ENCODE peak calls at places on chromosomes 6 and 20, in seven cellular contexts. D is A549, N is lower lobe of right lung, E is HepG2, Z is dorsolateral prefrontal cortex, O is fibroblast of the aortic adventitia, M is body of pancreas. V is an unnamed sample.

GRCh38 chr6:111798281-111798725 is 74.9 kb downstream of the FYN start:
- DNase-seq in D (no peak), N (no peak), E (peak), Z (no peak), O (no peak), M (no peak), V (no peak)

GRCh38 chr6:128350416-128351254 is 169.8 kb downstream of the PTPRK start:
- DNase-seq in D (peak), N (no peak), E (peak), Z (no peak), O (peak), M (no peak), V (peak)

GRCh38 chr6:45773906-45774305 is 241.8 kb downstream of the CLIC5 start:
- DNase-seq in D (no peak), N (no peak), E (no peak), Z (no peak), O (no peak), M (no peak), V (no peak)

GRCh38 chr6:139250296-139251274 is 41.2 kb downstream of the TXLNB start:
- DNase-seq in D (peak), N (no peak), E (peak), Z (peak), O (peak), M (peak), V (peak)

GRCh38 chr6:78810146-78810545 is 57.2 kb upstream of the IRAK1BP1 start:
- DNase-seq in D (peak), N (no peak), E (peak), Z (no peak), O (peak), M (no peak), V (peak)

GRCh38 chr6:88380618-88381288 is 214.6 kb upstream of the CNR1 start:
- DNase-seq in D (peak), N (no peak), E (no peak), Z (no peak), O (peak), M (no peak), V (no peak)

GRCh38 chr6:79466222-79466834 is 70.9 kb downstream of the LCA5 start:
- DNase-seq in D (no peak), N (no peak), E (no peak), Z (no peak), O (peak), M (no peak), V (peak)

GRCh38 chr6:3442444-3443220 is 14.2 kb downstream of the SLC22A23 start:
- DNase-seq in D (peak), N (no peak), E (no peak), Z (no peak), O (peak), M (no peak), V (peak)

GRCh38 chr6:116389357-116389756 is 18.6 kb downstream of the DSE start:
- DNase-seq in D (no peak), N (no peak), E (no peak), Z (no peak), O (no peak), M (no peak), V (peak)

GRCh38 chr6:86255973-86256372 is 613.3 kb upstream of the SYNCRIP start:
- DNase-seq in D (no peak), N (no peak), E (peak), Z (no peak), O (no peak), M (no peak), V (no peak)

GRCh38 chr6:86256615-86257187 is 614.0 kb upstream of the SYNCRIP start:
- DNase-seq in D (no peak), N (no peak), E (no peak), Z (no peak), O (no peak), M (no peak), V (no peak)

GRCh38 chr6:86251106-86251505 is 608.4 kb upstream of the SYNCRIP start:
- DNase-seq in D (no peak), N (no peak), E (no peak), Z (no peak), O (no peak), M (no peak), V (no peak)
- TF ChIP-seq CTCF in D (no peak), N (no peak), E (no peak), Z (no peak), O (no peak), M (no peak), V (no peak)

DNA sequence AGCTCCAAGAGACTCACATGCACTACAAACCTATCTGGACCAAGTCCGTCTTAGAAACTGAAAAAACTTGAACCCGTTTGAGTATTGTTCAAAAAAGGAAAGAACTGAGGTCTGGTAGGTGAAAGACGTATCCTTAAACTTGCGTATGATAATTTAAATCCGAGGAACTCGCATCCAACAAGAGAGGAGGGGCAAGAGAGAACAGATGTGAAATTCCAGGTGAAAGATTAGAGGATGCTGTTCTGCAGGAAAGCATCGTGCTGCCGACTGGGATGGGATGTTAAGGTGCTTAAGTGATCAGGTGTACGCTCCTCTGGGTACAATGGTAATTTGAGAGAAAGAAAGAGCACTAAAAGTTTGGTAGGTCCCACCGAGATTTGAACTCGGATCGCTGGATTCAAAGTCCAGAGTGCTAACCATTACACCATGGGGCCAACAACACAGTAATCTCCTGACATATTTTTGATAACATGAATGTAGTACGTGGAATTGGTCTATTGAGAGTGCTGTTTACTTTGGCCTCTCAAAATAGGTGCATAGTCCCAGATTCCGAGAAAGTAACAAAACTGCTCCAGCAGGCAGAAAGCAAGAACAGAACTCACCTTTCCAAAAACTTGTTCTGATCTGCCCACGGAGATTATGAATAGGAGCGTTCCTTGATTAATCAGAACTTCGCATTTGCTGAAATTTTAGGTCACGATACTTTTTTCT is 53.5 kb upstream of the BTN3A2 start:
- DNase-seq in D (peak), N (no peak), E (peak), Z (no peak), O (peak), M (peak), V (peak)
- H3K4me3 ChIP-seq in D (peak), N (peak), E (peak), Z (peak), O (peak), M (no peak), V (peak)

GRCh38 chr6:161748535-161749386 is 474.9 kb upstream of the AGPAT4 start:
- DNase-seq in D (peak), N (no peak), E (peak), Z (peak), O (no peak), M (peak), V (no peak)
- TF ChIP-seq CTCF in D (peak), N (peak), E (peak), Z (peak), O (no peak), M (no peak), V (no peak)

GRCh38 chr20:49913399-49914047 is 1.8 kb downstream of the SPATA2 start:
- DNase-seq in D (no peak), N (no peak), E (no peak), Z (no peak), O (peak), M (no peak), V (no peak)
- H3K4me3 ChIP-seq in D (no peak), N (peak), E (peak), Z (peak), O (peak), M (no peak), V (no peak)

GRCh38 chr6:34196833-34197195 is 39.9 kb upstream of the HMGA1 start:
- DNase-seq in D (no peak), N (no peak), E (no peak), Z (no peak), O (no peak), M (no peak), V (no peak)

GRCh38 chr6:34190504-34191122 is 44.7 kb upstream of the GRM4 start:
- DNase-seq in D (no peak), N (no peak), E (no peak), Z (peak), O (no peak), M (no peak), V (no peak)

GRCh38 chr6:34196116-34196832 is 40.4 kb upstream of the HMGA1 start:
- DNase-seq in D (peak), N (peak), E (no peak), Z (peak), O (peak), M (peak), V (peak)

GRCh38 chr6:34195726-34196115 is 41.0 kb upstream of the HMGA1 start:
- DNase-seq in D (no peak), N (peak), E (no peak), Z (no peak), O (no peak), M (peak), V (no peak)

GRCh38 chr6:34194770-34195169 is 41.9 kb upstream of the HMGA1 start:
- DNase-seq in D (no peak), N (no peak), E (no peak), Z (no peak), O (no peak), M (no peak), V (no peak)
- TF ChIP-seq CTCF in D (no peak), N (no peak), E (peak), Z (no peak), O (peak), M (no peak), V (no peak)

GRCh38 chr20:62062661-62063600 is 2.8 kb downstream of the TAF4 start:
- DNase-seq in D (no peak), N (no peak), E (no peak), Z (no peak), O (peak), M (no peak), V (no peak)

GRCh38 chr20:62058941-62059340 is 6.7 kb downstream of the TAF4 start:
- DNase-seq in D (no peak), N (no peak), E (no peak), Z (no peak), O (no peak), M (no peak), V (no peak)

GRCh38 chr20:62061851-62062418 is 3.7 kb downstream of the TAF4 start:
- DNase-seq in D (no peak), N (no peak), E (no peak), Z (no peak), O (no peak), M (no peak), V (no peak)

GRCh38 chr20:62059926-62060630 is 5.6 kb downstream of the TAF4 start:
- DNase-seq in D (no peak), N (no peak), E (no peak), Z (peak), O (no peak), M (no peak), V (no peak)

DNA sequence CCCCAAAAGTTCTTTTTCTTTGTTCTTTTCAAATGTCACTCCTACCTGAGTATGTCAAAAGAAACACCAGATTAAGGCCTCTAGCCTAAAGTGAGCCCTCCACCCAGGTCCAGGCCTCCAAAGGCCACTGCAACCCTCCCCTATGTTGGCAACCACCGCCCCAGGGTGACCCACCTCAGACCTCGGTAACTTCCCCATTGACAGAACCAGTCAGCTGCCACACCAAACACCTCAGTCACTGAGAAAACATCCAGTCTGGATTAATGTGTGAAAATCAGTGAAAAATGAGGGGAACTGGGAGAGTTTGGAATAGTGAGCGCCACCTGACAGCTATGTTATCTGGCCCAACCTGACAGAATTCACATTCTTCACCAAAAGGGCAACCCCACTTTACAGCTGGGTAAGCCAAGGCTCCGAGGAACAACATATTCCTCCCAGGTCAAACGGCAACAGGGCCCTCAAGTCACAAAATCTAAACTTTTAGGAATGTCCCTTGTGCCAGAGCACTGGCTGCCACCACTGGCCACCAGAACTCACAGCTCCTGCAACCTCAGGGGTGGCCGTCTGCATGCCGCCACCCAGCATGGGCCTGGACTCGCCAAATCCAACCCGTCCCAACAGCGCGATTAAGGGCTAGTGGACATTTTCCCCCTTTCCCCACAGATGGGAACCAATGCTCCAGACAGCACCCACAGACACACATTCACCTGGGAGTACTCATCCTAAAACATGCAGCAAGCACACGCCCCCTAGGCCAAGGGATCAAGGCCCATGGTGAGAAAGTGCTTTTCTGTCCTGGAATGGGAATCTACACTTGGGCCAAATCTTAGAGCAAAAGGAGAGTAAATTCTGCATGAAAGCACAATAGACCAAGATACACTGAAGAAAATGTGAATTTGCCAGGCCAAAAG is 4.8 kb downstream of the TAF4 start:
- DNase-seq in D (no peak), N (no peak), E (no peak), Z (no peak), O (no peak), M (no peak), V (no peak)
- H3K4me3 ChIP-seq in D (no peak), N (no peak), E (no peak), Z (no peak), O (no peak), M (no peak), V (no peak)

GRCh38 chr6:44387346-44388134 is at the start of gene CDC5L:
- DNase-seq in D (peak), N (peak), E (peak), Z (peak), O (peak), M (peak), V (peak)
- TF ChIP-seq CTCF in D (no peak), N (no peak), E (peak), Z (peak), O (no peak), M (no peak), V (no peak)

GRCh38 chr6:168440520-168441433 is at the start of gene SMOC2:
- DNase-seq in D (no peak), N (no peak), E (no peak), Z (no peak), O (peak), M (no peak), V (no peak)
- H3K4me3 ChIP-seq in D (peak), N (peak), E (no peak), Z (peak), O (peak), M (peak), V (no peak)

GRCh38 chr20:17875981-17876385 is 92.6 kb downstream of the SNX5 start:
- DNase-seq in D (no peak), N (no peak), E (no peak), Z (no peak), O (no peak), M (no peak), V (no peak)
- TF ChIP-seq CTCF in D (no peak), N (no peak), E (peak), Z (no peak), O (no peak), M (no peak), V (no peak)

V was measured in AG10803.